ENCODE peak calls at places on chromosomes 5 and 9, in nine cellular contexts. L is GM23248, H is fibroblast of lung, P is neural progenitor cell, M is GM23338, D is astrocyte, Z is A549, I is PC-3, J is mammary epithelial cell. B is an unnamed sample.

GRCh38 chr9:74431467-74431866 is 65.7 kb upstream of the RORB start:
- DNase-seq in H (no peak), I (no peak), M (peak; percentile 54), Z (no peak), J (no peak), D (no peak), L (no peak), P (no peak), B (no peak)

GRCh38 chr9:16406536-16407225 is 463.8 kb downstream of the BNC2 start:
- DNase-seq in D (no peak), P (no peak), Z (no peak), J (no peak), L (no peak), I (no peak), H (no peak), M (no peak), B (no peak)

GRCh38 chr5:76737131-76737556 is 21.2 kb downstream of the F2R start:
- DNase-seq in P (no peak), J (no peak), D (no peak), L (no peak), Z (no peak), M (no peak), I (no peak), H (no peak), B (peak; percentile 14)

GRCh38 chr9:123687246-123687721 is 242.6 kb downstream of the DENND1A start:
- DNase-seq in I (peak; percentile 52), J (no peak), L (no peak), H (no peak), P (no peak), M (no peak), D (no peak), Z (no peak), B (no peak)

GRCh38 chr5:168916266-168916665 is 337.1 kb upstream of the PANK3 start:
- DNase-seq in I (no peak), D (no peak), L (peak; percentile 70), H (no peak), J (no peak), Z (no peak), M (peak; percentile 60), P (no peak), B (no peak)

GRCh38 chr5:1654786-1655495 is 131.2 kb upstream of the LPCAT1 start:
- DNase-seq in J (no peak), Z (no peak), I (no peak), L (no peak), M (no peak), D (no peak), H (no peak), P (no peak), B (peak; percentile 31)

GRCh38 chr5:178291161-178291561 is 58.6 kb upstream of the PHYKPL start:
- DNase-seq in L (no peak), I (no peak), H (no peak), J (no peak), P (no peak), M (no peak), Z (no peak), D (no peak), B (peak; percentile 34)

GRCh38 chr9:111298831-111299603 is 31.0 kb downstream of the OR2K2 start:
- DNase-seq in I (peak; percentile 73), H (peak; percentile 56), D (peak; percentile 48), P (peak; percentile 41), Z (peak; percentile 66), M (peak; percentile 57), J (peak; percentile 39), L (peak; percentile 76), B (peak; percentile 41)

GRCh38 chr9:4738866-4739586 is 2.0 kb downstream of the AK3 start:
- DNase-seq in P (no peak), J (no peak), L (peak; percentile 14), H (no peak), Z (no peak), D (no peak), M (no peak), I (no peak), B (no peak)

GRCh38 chr5:9188131-9188530 is 357.7 kb downstream of the SEMA5A start:
- DNase-seq in Z (no peak), J (peak; percentile 62), H (peak; percentile 86), D (peak; percentile 85), M (no peak), P (no peak), L (peak; percentile 94), I (peak; percentile 61), B (peak; percentile 87)

GRCh38 chr9:88023001-88023400 is 48.7 kb upstream of the CDK20 start:
- DNase-seq in H (no peak), P (no peak), I (no peak), D (no peak), Z (no peak), L (no peak), M (no peak), J (no peak), B (no peak)
- H3K4me3 ChIP-seq in H (no peak overlapping the region), P (no peak overlapping the region), I (no peak overlapping the region), D (no peak overlapping the region), Z (no peak overlapping the region), L (no peak overlapping the region), M (no peak overlapping the region), J (no peak overlapping the region), B (no peak overlapping the region)

DNA sequence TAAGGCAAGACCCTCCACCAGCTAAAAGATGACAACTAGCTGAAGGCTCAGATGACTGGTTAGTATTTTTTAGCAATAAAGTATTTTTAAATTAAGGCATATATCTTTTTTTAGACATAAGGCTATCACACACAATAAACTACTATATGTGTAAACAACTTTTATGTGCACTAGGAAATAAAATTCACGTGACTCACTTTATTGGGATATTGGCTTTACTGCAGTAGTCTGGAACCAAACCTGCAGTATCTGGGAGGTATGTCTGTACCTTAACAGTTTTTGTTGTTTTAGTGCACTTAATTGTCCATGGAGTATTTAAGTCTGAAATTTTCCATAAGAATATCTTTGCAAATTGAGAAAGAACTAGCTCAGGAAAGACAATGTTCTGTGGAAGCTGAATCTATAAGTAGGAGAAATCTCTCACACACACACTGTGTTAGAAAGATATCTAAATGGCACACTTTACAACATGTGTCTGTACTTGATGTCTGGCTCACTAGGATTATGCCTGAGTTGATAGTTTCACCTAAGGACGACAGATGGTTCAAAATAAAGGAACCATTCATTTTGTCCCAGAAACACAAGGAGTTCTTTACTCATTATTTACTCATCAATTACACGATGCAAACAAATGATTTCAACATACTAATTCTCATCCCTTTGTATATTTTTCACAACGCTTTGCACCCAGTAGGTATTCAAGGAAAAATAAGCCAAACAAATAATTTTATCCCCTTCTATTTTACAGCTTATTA is 4.6 kb downstream of the RAPGEF6 start:
- DNase-seq in D (no peak), J (peak; percentile 64), M (no peak), L (no peak), H (no peak), Z (no peak), P (no peak), I (peak; percentile 65), B (no peak)
- H3K4me2 ChIP-seq in D (no peak overlapping the region), J (peak overlapping the region; percentile 36), M (no peak overlapping the region), L (peak overlapping the region; percentile 16), H (peak overlapping the region; percentile 48), Z (peak overlapping the region; percentile 45), P (no peak overlapping the region), I (peak overlapping the region; percentile 72), B (peak overlapping the region; percentile 47)

GRCh38 chr5:42759456-42759855 is 2.8 kb downstream of the CCDC152 start:
- DNase-seq in H (no peak), J (peak; percentile 67), I (peak; percentile 81), L (no peak), M (no peak), D (no peak), Z (no peak), P (no peak), B (no peak)

GRCh38 chr5:42751044-42751443 is 5.6 kb upstream of the CCDC152 start:
- DNase-seq in I (peak; percentile 26), M (no peak), Z (no peak), H (no peak), J (no peak), P (peak; percentile 2), D (no peak), L (no peak), B (peak; percentile 29)

GRCh38 chr5:42753099-42753498 is 3.5 kb upstream of the CCDC152 start:
- DNase-seq in H (no peak), P (no peak), M (no peak), D (no peak), L (no peak), Z (no peak), I (peak; percentile 70), J (no peak), B (no peak)

DNA sequence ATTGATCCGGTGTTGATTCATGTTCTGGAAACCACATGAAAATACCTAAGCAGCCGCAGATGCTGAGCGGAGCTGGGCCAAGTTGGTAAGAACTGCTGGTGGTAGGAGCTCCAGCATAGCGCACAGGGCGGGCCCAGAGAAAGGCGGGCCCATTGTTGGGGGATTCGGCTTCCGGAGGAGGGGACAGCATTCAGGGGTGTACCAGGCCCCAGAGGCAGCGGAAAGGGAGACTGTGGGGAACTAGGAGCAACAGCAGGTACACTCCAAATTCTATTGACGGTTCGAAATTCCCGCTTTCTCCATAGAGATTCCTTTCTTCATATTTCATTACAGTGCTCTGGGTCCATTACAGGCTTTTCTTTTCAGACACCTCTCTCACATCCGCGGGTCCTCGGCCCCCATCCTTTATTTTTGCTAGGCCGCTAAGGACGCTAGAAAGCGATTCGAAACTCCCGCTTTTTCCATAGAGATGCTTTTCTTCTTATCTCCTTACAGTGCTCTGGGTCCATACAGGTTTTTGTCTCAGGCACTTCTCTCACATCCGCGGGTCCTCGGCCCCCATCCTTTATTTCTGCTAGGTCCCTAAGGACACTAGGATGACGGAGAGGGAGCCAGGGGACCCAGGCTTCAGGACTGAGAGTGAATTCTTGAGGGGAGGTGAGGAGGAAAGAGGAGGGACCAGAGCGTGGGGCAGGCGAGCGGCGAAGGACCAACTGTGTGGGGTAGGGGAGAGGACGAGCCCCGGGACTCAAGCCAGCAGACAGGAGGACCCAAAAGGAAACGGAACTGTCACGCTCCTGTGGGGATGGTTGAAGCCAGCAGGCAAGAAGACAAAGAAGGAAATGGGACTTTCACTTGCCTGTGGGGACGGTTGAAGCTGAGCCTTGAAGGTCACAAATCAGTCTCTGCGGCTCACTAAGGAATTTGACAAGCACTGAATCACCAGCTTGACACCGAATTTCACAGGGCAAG is at the start of gene CCDC152:
- DNase-seq in P (peak; percentile 58), Z (no peak), J (peak; percentile 30), H (peak; percentile 51), M (peak; percentile 89), L (peak; percentile 52), D (peak; percentile 19), I (peak; percentile 48), B (peak; percentile 26)
- H3K4me3 ChIP-seq in P (peak within 1 kb of the TSS; percentile 59), Z (no peak within 1 kb of the TSS), J (peak within 1 kb of the TSS; percentile 40), H (peak within 1 kb of the TSS; percentile 62), M (peak within 1 kb of the TSS; percentile 90), L (peak within 1 kb of the TSS; percentile 87), D (peak within 1 kb of the TSS; percentile 53), I (no peak within 1 kb of the TSS), B (peak within 1 kb of the TSS; percentile 62)

GRCh38 chr5:107359916-107360234 is 310.9 kb downstream of the EFNA5 start:
- DNase-seq in P (no peak), J (peak; percentile 21), I (no peak), Z (peak; percentile 35), D (no peak), H (no peak), M (no peak), L (no peak), B (no peak)
- H3K4me2 ChIP-seq in P (no peak overlapping the region), J (no peak overlapping the region), I (no peak overlapping the region), Z (peak overlapping the region; percentile 22), D (no peak overlapping the region), H (no peak overlapping the region), M (no peak overlapping the region), L (no peak overlapping the region), B (no peak overlapping the region)

B was measured in osteoblast.